ENCODE peak calls at places on chromosomes 6 and 20, in five cellular contexts. M is heart left ventricle, Z is GM20000, I is ovary, F is cardiac muscle cell. J is an unnamed sample.

GRCh38 chr20:2172305-2173175 is 70.9 kb downstream of the STK35 start:
- DNase-seq in M (peak), Z (peak), I (peak), F (peak), J (peak)

GRCh38 chr6:135217663-135218062 is 36.6 kb downstream of the MYB start:
- DNase-seq in M (no peak), Z (no peak), I (no peak), F (no peak), J (no peak)

GRCh38 chr6:42851599-42851998 is 27.8 kb upstream of the RPL7L1 start:
- DNase-seq in M (no peak), Z (no peak), I (no peak), F (no peak), J (no peak)

GRCh38 chr6:160161647-160161986 is 40.0 kb downstream of the SLC22A1 start:
- DNase-seq in M (no peak), Z (no peak), I (no peak), F (no peak), J (no peak)

GRCh38 chr6:156776470-156776840 is 723 bp upstream of the ARID1B start:
- DNase-seq in M (no peak), Z (peak), I (no peak), F (no peak), J (no peak)

GRCh38 chr6:42451146-42451594 is 556 bp downstream of the TRERF1 start:
- DNase-seq in M (no peak), Z (no peak), I (no peak), F (no peak), J (no peak)

GRCh38 chr6:110878751-110879539 is 4.4 kb downstream of the AMD1 start:
- DNase-seq in M (no peak), Z (peak), I (peak), F (peak), J (no peak)

GRCh38 chr6:89299451-89299850 is 15.6 kb downstream of the GABRR2 start:
- DNase-seq in M (no peak), Z (no peak), I (no peak), F (no peak), J (no peak)

GRCh38 chr20:25244976-25245375 is 2.9 kb upstream of the PYGB start:
- DNase-seq in M (no peak), Z (no peak), I (no peak), F (no peak), J (no peak)

GRCh38 chr6:13332349-13332706 is 4.0 kb upstream of the TBC1D7 start:
- DNase-seq in M (no peak), Z (no peak), I (no peak), F (no peak), J (no peak)

GRCh38 chr6:42790549-42791181 is 8.8 kb downstream of the BICRAL start:
- DNase-seq in M (no peak), Z (no peak), I (no peak), F (peak), J (no peak)

GRCh38 chr6:36615018-36615761 is 21.0 kb downstream of the SRSF3 start:
- DNase-seq in M (peak), Z (peak), I (peak), F (peak), J (no peak)

GRCh38 chr20:19631410-19631809 is 126.6 kb upstream of the RIN2 start:
- DNase-seq in M (no peak), Z (no peak), I (no peak), F (no peak), J (no peak)

DNA sequence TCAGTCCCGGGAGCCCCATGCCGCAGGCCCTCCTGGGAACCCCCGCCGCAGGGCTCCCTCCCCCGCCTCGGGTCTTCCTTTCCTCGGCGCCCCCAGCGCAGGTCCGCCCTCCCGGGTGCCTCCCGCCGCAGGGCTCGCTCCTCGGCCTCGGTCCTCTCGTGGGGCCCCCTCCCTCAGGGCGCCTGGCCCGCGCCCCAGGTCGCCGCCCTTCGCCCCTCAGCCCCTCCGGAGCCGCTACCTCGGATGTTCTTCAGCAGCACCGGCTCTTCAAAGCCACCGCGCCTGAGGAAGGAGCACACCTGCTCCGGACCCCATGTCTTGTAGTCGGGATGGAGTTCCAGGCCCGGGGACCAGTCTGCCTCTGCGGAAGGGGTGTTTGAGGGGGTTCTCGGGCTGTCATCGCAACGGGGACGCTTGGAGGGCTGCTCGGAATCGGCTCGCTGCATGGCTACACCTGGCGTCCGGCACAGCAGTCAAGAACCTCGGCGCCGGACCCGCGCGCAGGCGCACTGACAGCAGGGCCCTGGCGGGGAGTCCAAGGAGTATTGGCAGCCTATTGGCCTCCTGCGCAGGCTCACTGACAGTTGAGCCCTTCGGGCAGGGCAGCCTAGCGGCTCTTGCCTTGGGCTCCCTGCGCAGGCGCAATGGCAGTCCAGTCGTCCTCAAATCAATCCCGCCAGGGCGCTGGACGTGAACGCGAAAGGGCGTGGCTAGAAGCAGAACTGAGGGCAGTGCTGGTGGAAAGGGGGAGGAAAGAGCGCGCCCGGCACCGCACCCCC is at the start of gene SAMHD1:
- DNase-seq in M (peak), Z (peak), I (peak), F (peak), J (peak)
- TF ChIP-seq CTCF in M (no peak), Z (no peak), I (no peak), F (no peak), J (no peak)

GRCh38 chr20:37243076-37243936 is 18.3 kb downstream of the GHRH start:
- DNase-seq in M (no peak), Z (no peak), I (no peak), F (peak), J (no peak)
- TF ChIP-seq CTCF in M (no peak), Z (no peak), I (no peak), F (no peak), J (no peak)

GRCh38 chr6:87483929-87484328 is 11.2 kb downstream of the SLC35A1 start:
- DNase-seq in M (no peak), Z (no peak), I (no peak), F (no peak), J (no peak)
- TF ChIP-seq CTCF in M (no peak), Z (no peak), I (no peak), F (peak), J (no peak)

GRCh38 chr6:1696495-1696850 is 86.8 kb downstream of the FOXC1 start:
- DNase-seq in M (no peak), Z (no peak), I (no peak), F (no peak), J (no peak)

GRCh38 chr6:1700283-1700967 is 90.7 kb downstream of the FOXC1 start:
- DNase-seq in M (no peak), Z (no peak), I (no peak), F (no peak), J (no peak)

GRCh38 chr6:1697688-1698351 is 88.1 kb downstream of the FOXC1 start:
- DNase-seq in M (no peak), Z (no peak), I (no peak), F (no peak), J (no peak)

GRCh38 chr6:1695546-1696494 is 86.1 kb downstream of the FOXC1 start:
- DNase-seq in M (no peak), Z (no peak), I (no peak), F (peak), J (no peak)

DNA sequence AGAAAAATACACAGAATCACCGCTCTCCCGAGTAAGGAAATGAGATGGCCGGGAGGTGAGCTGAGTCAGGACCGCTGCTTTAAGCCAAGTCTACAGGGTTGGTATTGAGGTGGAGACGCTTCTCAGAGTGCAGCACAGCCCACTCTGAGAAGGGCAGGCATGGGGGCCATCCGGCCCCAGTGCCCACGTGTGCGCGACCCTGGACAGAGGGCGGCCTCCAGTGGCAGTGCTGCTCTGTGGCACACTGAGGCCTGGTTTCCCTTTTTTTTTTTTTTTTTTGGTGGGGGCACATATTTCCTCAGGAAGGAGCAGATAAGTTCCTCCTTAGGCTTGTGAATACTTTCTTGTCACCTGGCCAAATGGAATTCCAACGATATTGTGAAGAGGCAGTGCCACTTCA is 88.8 kb downstream of the FOXC1 start:
- DNase-seq in M (no peak), Z (no peak), I (no peak), F (no peak), J (no peak)
- TF ChIP-seq CTCF in M (no peak), Z (no peak), I (no peak), F (no peak), J (no peak)

GRCh38 chr20:17680128-17680835 is 1.8 kb downstream of the RRBP1 start:
- DNase-seq in M (peak), Z (no peak), I (peak), F (peak), J (no peak)
- TF ChIP-seq CTCF in M (no peak), Z (no peak), I (no peak), F (no peak), J (no peak)